ENCODE peak calls at places on chromosomes 5 and 9, in eight cellular contexts. One of them, this sample, is unnamed.

GRCh38 chr5:157608972-157609565 is 33.5 kb upstream of the ADAM19 start:
- DNase-seq in dermis microvascular lymphatic vessel endothelial cell: no peak
- DNase-seq in stimulated activated CD8-positive, alpha-beta memory T cell treated with anti-CD3 and anti-CD28 coated beads, Interleukin-4, amount 100 ng/mL, for 48 hours: no peak
- DNase-seq in EH: peak; percentile 87
- DNase-seq in aorta: no peak
- DNase-seq in activated CD4-positive, alpha-beta memory T cell treated with anti-CD3 and anti-CD28 coated beads, Interleukin-2, amount 10 ng/mL, durations not matched to agents 7 days and 5 days: no peak
- DNase-seq in fibroblast of mammary gland: no peak
- DNase-seq in mesenteric fat pad: no peak
- DNase-seq in this sample: no peak

GRCh38 chr9:92807031-92807756 is 42.6 kb upstream of the BICD2 start:
- DNase-seq in activated CD4-positive, alpha-beta memory T cell treated with anti-CD3 and anti-CD28 coated beads, Interleukin-2, amount 10 ng/mL, durations not matched to agents 7 days and 5 days: no peak
- DNase-seq in fibroblast of mammary gland: no peak
- DNase-seq in aorta: no peak
- DNase-seq in dermis microvascular lymphatic vessel endothelial cell: no peak
- DNase-seq in stimulated activated CD8-positive, alpha-beta memory T cell treated with anti-CD3 and anti-CD28 coated beads, Interleukin-4, amount 100 ng/mL, for 48 hours: no peak
- DNase-seq in mesenteric fat pad: no peak
- DNase-seq in EH: no peak
- DNase-seq in this sample: no peak

GRCh38 chr9:69715096-69715495 is 42.9 kb upstream of the APBA1 start:
- DNase-seq in dermis microvascular lymphatic vessel endothelial cell: no peak
- DNase-seq in aorta: no peak
- DNase-seq in mesenteric fat pad: no peak
- DNase-seq in activated CD4-positive, alpha-beta memory T cell treated with anti-CD3 and anti-CD28 coated beads, Interleukin-2, amount 10 ng/mL, durations not matched to agents 7 days and 5 days: no peak
- DNase-seq in EH: no peak
- DNase-seq in stimulated activated CD8-positive, alpha-beta memory T cell treated with anti-CD3 and anti-CD28 coated beads, Interleukin-4, amount 100 ng/mL, for 48 hours: no peak
- DNase-seq in fibroblast of mammary gland: no peak
- DNase-seq in this sample: no peak

GRCh38 chr9:87338075-87338989 is 159.3 kb upstream of the DAPK1 start:
- DNase-seq in mesenteric fat pad: no peak
- DNase-seq in stimulated activated CD8-positive, alpha-beta memory T cell treated with anti-CD3 and anti-CD28 coated beads, Interleukin-4, amount 100 ng/mL, for 48 hours: no peak
- DNase-seq in activated CD4-positive, alpha-beta memory T cell treated with anti-CD3 and anti-CD28 coated beads, Interleukin-2, amount 10 ng/mL, durations not matched to agents 7 days and 5 days: no peak
- DNase-seq in EH: no peak
- DNase-seq in dermis microvascular lymphatic vessel endothelial cell: no peak
- DNase-seq in aorta: no peak
- DNase-seq in fibroblast of mammary gland: no peak
- DNase-seq in this sample: no peak

GRCh38 chr9:18297532-18297872 is 176.5 kb upstream of the ADAMTSL1 start:
- DNase-seq in mesenteric fat pad: no peak
- DNase-seq in EH: no peak
- DNase-seq in stimulated activated CD8-positive, alpha-beta memory T cell treated with anti-CD3 and anti-CD28 coated beads, Interleukin-4, amount 100 ng/mL, for 48 hours: no peak
- DNase-seq in dermis microvascular lymphatic vessel endothelial cell: no peak
- DNase-seq in activated CD4-positive, alpha-beta memory T cell treated with anti-CD3 and anti-CD28 coated beads, Interleukin-2, amount 10 ng/mL, durations not matched to agents 7 days and 5 days: no peak
- DNase-seq in aorta: no peak
- DNase-seq in fibroblast of mammary gland: no peak
- DNase-seq in this sample: no peak

GRCh38 chr9:126093771-126094170 is 232.9 kb upstream of the MVB12B start:
- DNase-seq in dermis microvascular lymphatic vessel endothelial cell: no peak
- DNase-seq in mesenteric fat pad: no peak
- DNase-seq in EH: no peak
- DNase-seq in aorta: no peak
- DNase-seq in stimulated activated CD8-positive, alpha-beta memory T cell treated with anti-CD3 and anti-CD28 coated beads, Interleukin-4, amount 100 ng/mL, for 48 hours: no peak
- DNase-seq in activated CD4-positive, alpha-beta memory T cell treated with anti-CD3 and anti-CD28 coated beads, Interleukin-2, amount 10 ng/mL, durations not matched to agents 7 days and 5 days: no peak
- DNase-seq in fibroblast of mammary gland: no peak
- DNase-seq in this sample: no peak

GRCh38 chr9:19149230-19149629 is 21.9 kb upstream of the PLIN2 start:
- DNase-seq in stimulated activated CD8-positive, alpha-beta memory T cell treated with anti-CD3 and anti-CD28 coated beads, Interleukin-4, amount 100 ng/mL, for 48 hours: no peak
- DNase-seq in dermis microvascular lymphatic vessel endothelial cell: no peak
- DNase-seq in EH: no peak
- DNase-seq in activated CD4-positive, alpha-beta memory T cell treated with anti-CD3 and anti-CD28 coated beads, Interleukin-2, amount 10 ng/mL, durations not matched to agents 7 days and 5 days: no peak
- DNase-seq in aorta: no peak
- DNase-seq in fibroblast of mammary gland: peak; percentile 74
- DNase-seq in mesenteric fat pad: no peak
- DNase-seq in this sample: no peak

GRCh38 chr5:141692919-141693848 is 11.2 kb upstream of the ARAP3 start:
- DNase-seq in dermis microvascular lymphatic vessel endothelial cell: no peak
- DNase-seq in aorta: no peak
- DNase-seq in stimulated activated CD8-positive, alpha-beta memory T cell treated with anti-CD3 and anti-CD28 coated beads, Interleukin-4, amount 100 ng/mL, for 48 hours: peak; percentile 79
- DNase-seq in activated CD4-positive, alpha-beta memory T cell treated with anti-CD3 and anti-CD28 coated beads, Interleukin-2, amount 10 ng/mL, durations not matched to agents 7 days and 5 days: peak; percentile 86
- DNase-seq in mesenteric fat pad: no peak
- DNase-seq in fibroblast of mammary gland: peak; percentile 62
- DNase-seq in EH: peak; percentile 64
- DNase-seq in this sample: no peak

GRCh38 chr5:154755361-154756202 is at the start of gene LARP1:
- DNase-seq in mesenteric fat pad: no peak
- DNase-seq in aorta: peak; percentile 85
- DNase-seq in stimulated activated CD8-positive, alpha-beta memory T cell treated with anti-CD3 and anti-CD28 coated beads, Interleukin-4, amount 100 ng/mL, for 48 hours: no peak
- DNase-seq in fibroblast of mammary gland: no peak
- DNase-seq in EH: peak; percentile 37
- DNase-seq in dermis microvascular lymphatic vessel endothelial cell: no peak
- DNase-seq in activated CD4-positive, alpha-beta memory T cell treated with anti-CD3 and anti-CD28 coated beads, Interleukin-2, amount 10 ng/mL, durations not matched to agents 7 days and 5 days: no peak
- DNase-seq in this sample: peak; percentile 46

This sample was measured in body of pancreas.